ENCODE peak calls at places on chromosome 5, in ten cellular contexts. X, G, U, M, I, V, R, Q, F and Y are unnamed samples.

GRCh38 chr5:41776435-41776834 is 93.8 kb downstream of the OXCT1 start:
- DNase-seq in X (no peak), Q (no peak), M (no peak), G (no peak), F (no peak), V (peak; percentile 6), I (no peak), U (peak; percentile 15), R (no peak), Y (no peak)

GRCh38 chr5:72485366-72486052 is 21.7 kb downstream of the ZNF366 start:
- DNase-seq in F (no peak), G (no peak), X (no peak), U (no peak), Q (no peak), R (no peak), V (no peak), I (no peak), M (no peak), Y (no peak)

GRCh38 chr5:172334196-172334595 is 50.6 kb upstream of the UBTD2 start:
- DNase-seq in M (peak; percentile 17), F (no peak), Q (no peak), R (no peak), X (no peak), V (no peak), G (no peak), U (no peak), I (no peak), Y (no peak)

GRCh38 chr5:75243100-75243499 is 6.4 kb upstream of the ANKRD31 start:
- DNase-seq in M (no peak), U (no peak), F (no peak), R (no peak), I (no peak), X (no peak), V (no peak), Q (no peak), G (no peak), Y (no peak)

GRCh38 chr5:14199902-14200301 is 56.8 kb downstream of the TRIO start:
- DNase-seq in M (no peak), I (no peak), Q (no peak), U (no peak), V (no peak), R (no peak), X (no peak), G (no peak), F (no peak), Y (no peak)

GRCh38 chr5:141040093-141040762 is 10.9 kb upstream of the PCDHB1 start:
- DNase-seq in X (no peak), R (peak; percentile 41), Q (peak; percentile 87), G (no peak), U (no peak), M (no peak), V (no peak), F (no peak), I (no peak), Y (no peak)

GRCh38 chr5:160938532-160938931 is 86.5 kb upstream of the ATP10B start:
- DNase-seq in U (no peak), Q (peak; percentile 55), F (no peak), V (no peak), X (no peak), R (no peak), M (no peak), G (no peak), I (no peak), Y (no peak)

GRCh38 chr5:159786901-159787691 is 129.2 kb upstream of the ADRA1B start:
- DNase-seq in F (no peak), I (peak; percentile 50), M (no peak), U (peak; percentile 98), R (no peak), G (no peak), V (peak; percentile 52), Q (no peak), X (no peak), Y (no peak)

GRCh38 chr5:144198386-144198785 is 27.7 kb downstream of the KCTD16 start:
- DNase-seq in V (no peak), I (no peak), M (no peak), G (no peak), F (no peak), U (peak; percentile 24), X (no peak), Q (no peak), R (no peak), Y (no peak)

GRCh38 chr5:138033916-138034315 is 1.0 kb upstream of the FAM13B start:
- DNase-seq in V (no peak), I (no peak), X (no peak), R (no peak), G (no peak), Q (no peak), U (peak; percentile 42), F (no peak), M (no peak), Y (no peak)

GRCh38 chr5:77326142-77326541 is 115.7 kb downstream of the PDE8B start:
- DNase-seq in M (no peak), F (no peak), X (no peak), G (no peak), Q (no peak), V (no peak), R (no peak), I (no peak), U (no peak), Y (no peak)

GRCh38 chr5:150560401-150561191 is 52.7 kb downstream of the NDST1 start:
- DNase-seq in F (no peak), U (peak; percentile 68), Q (no peak), V (peak; percentile 67), I (peak; percentile 67), M (peak; percentile 84), X (peak; percentile 94), R (peak; percentile 65), G (peak; percentile 85), Y (no peak)

GRCh38 chr5:149791881-149792280 is 61.8 kb downstream of the PPARGC1B start:
- DNase-seq in M (no peak), X (no peak), Q (no peak), R (no peak), I (no peak), F (no peak), V (no peak), U (no peak), G (no peak), Y (no peak)

GRCh38 chr5:124596595-124597388 is 149.6 kb downstream of the ZNF608 start:
- DNase-seq in U (peak; percentile 67), I (peak; percentile 40), Q (no peak), R (no peak), X (no peak), V (peak; percentile 82), G (no peak), F (no peak), M (no peak), Y (no peak)

GRCh38 chr5:39520232-39520572 is 95.4 kb upstream of the DAB2 start:
- DNase-seq in Q (no peak), V (peak; percentile 83), U (peak; percentile 89), R (no peak), I (no peak), F (no peak), G (no peak), M (no peak), X (no peak), Y (no peak)

GRCh38 chr5:14581333-14581890 is at the start of gene OTULINL:
- DNase-seq in G (peak; percentile 87), R (peak; percentile 83), M (peak; percentile 88), Q (peak; percentile 92), F (peak; percentile 97), X (peak; percentile 85), I (no peak), V (peak; percentile 23), U (peak; percentile 65), Y (peak; percentile 80)

GRCh38 chr5:145934276-145934675 is 2.1 kb upstream of the SH3RF2 start:
- DNase-seq in M (no peak), F (no peak), R (no peak), I (no peak), Q (no peak), X (no peak), U (no peak), G (no peak), V (no peak), Y (no peak)

GRCh38 chr5:58080573-58080972 is 379.3 kb downstream of the PLK2 start:
- DNase-seq in M (no peak), U (peak; percentile 67), R (no peak), F (no peak), I (no peak), X (no peak), Q (no peak), G (no peak), V (no peak), Y (no peak)

GRCh38 chr5:88883059-88883565 is at the start of gene MEF2C:
- DNase-seq in G (no peak), R (peak; percentile 53), F (peak; percentile 87), Q (peak; percentile 25), X (no peak), U (peak; percentile 80), V (peak; percentile 49), I (peak; percentile 78), M (no peak), Y (peak; percentile 95)

GRCh38 chr5:57215629-57216195 is 41.9 kb downstream of the GPBP1 start:
- DNase-seq in M (no peak), U (peak; percentile 39), X (no peak), Q (no peak), R (no peak), I (no peak), V (no peak), G (no peak), F (no peak), Y (no peak)

GRCh38 chr5:59829389-59829788 is 64.1 kb downstream of the PDE4D start:
- DNase-seq in Q (no peak), R (no peak), I (peak; percentile 14), M (no peak), V (peak; percentile 36), F (no peak), X (no peak), U (peak; percentile 82), G (no peak), Y (no peak)

GRCh38 chr5:23648656-23649055 is 141.2 kb downstream of the PRDM9 start:
- DNase-seq in M (no peak), R (no peak), Q (no peak), U (no peak), G (no peak), X (no peak), I (no peak), F (no peak), V (no peak), Y (no peak)

GRCh38 chr5:59348189-59348588 is 545.3 kb downstream of the PDE4D start:
- DNase-seq in F (no peak), R (no peak), I (no peak), U (no peak), Q (no peak), X (no peak), V (no peak), G (no peak), M (no peak), Y (no peak)

GRCh38 chr5:14357441-14357840 is 214.3 kb downstream of the TRIO start:
- DNase-seq in U (no peak), V (no peak), Q (no peak), R (no peak), M (no peak), F (no peak), I (no peak), G (no peak), X (no peak), Y (no peak)

GRCh38 chr5:64502181-64502580 is 3.6 kb upstream of the RGS7BP start:
- DNase-seq in U (no peak), I (no peak), F (no peak), M (no peak), X (no peak), R (no peak), G (no peak), Q (no peak), V (no peak), Y (no peak)

GRCh38 chr5:60356716-60357115 is 343.2 kb downstream of the DEPDC1B start:
- DNase-seq in R (no peak), V (no peak), I (no peak), F (no peak), G (no peak), X (no peak), M (no peak), Q (no peak), U (no peak), Y (no peak)

GRCh38 chr5:2223303-2223702 is 340.6 kb upstream of the IRX4 start:
- DNase-seq in U (no peak), X (no peak), I (no peak), M (no peak), V (no peak), F (no peak), Q (no peak), R (no peak), G (no peak), Y (no peak)

GRCh38 chr5:10675177-10675700 is 85.8 kb downstream of the DAP start:
- DNase-seq in Q (no peak), R (no peak), V (no peak), X (no peak), F (no peak), I (no peak), U (no peak), M (no peak), G (no peak), Y (no peak)